ENCODE peak calls at places on chromosomes 4 and X, in six cellular contexts. One of them, this sample, is unnamed.

GRCh38 chr4:163492951-163493504 is 1.5 kb upstream of the TMA16 start:
- DNase-seq in CD4-positive, alpha-beta T cell: no peak
- DNase-seq in mesothelial cell of epicardium: no peak
- DNase-seq in T follicular helper cell: no peak
- DNase-seq in iris pigment epithelial cell: no peak
- DNase-seq in right atrium auricular region: no peak
- DNase-seq in this sample: no peak

GRCh38 chr4:152973614-152974200 is 37.6 kb downstream of the FHDC1 start:
- DNase-seq in CD4-positive, alpha-beta T cell: no peak
- DNase-seq in mesothelial cell of epicardium: no peak
- DNase-seq in T follicular helper cell: no peak
- DNase-seq in iris pigment epithelial cell: no peak
- DNase-seq in right atrium auricular region: no peak
- DNase-seq in this sample: no peak

GRCh38 chrX:94057385-94057784 is 383.4 kb downstream of the FAM133A start:
- DNase-seq in CD4-positive, alpha-beta T cell: no peak
- DNase-seq in mesothelial cell of epicardium: no peak
- DNase-seq in T follicular helper cell: no peak
- DNase-seq in iris pigment epithelial cell: peak; percentile 20
- DNase-seq in right atrium auricular region: no peak
- DNase-seq in this sample: no peak

GRCh38 chrX:154696328-154697045 is 43.1 kb upstream of the CTAG2 start:
- DNase-seq in CD4-positive, alpha-beta T cell: no peak
- DNase-seq in mesothelial cell of epicardium: no peak
- DNase-seq in T follicular helper cell: no peak
- DNase-seq in iris pigment epithelial cell: peak; percentile 81
- DNase-seq in right atrium auricular region: no peak
- DNase-seq in this sample: no peak

GRCh38 chrX:115531818-115532403 is 29.1 kb upstream of the PLS3 start:
- DNase-seq in CD4-positive, alpha-beta T cell: no peak
- DNase-seq in mesothelial cell of epicardium: no peak
- DNase-seq in T follicular helper cell: no peak
- DNase-seq in iris pigment epithelial cell: peak; percentile 67
- DNase-seq in right atrium auricular region: no peak
- DNase-seq in this sample: no peak

GRCh38 chr4:82652062-82652461 is 90.3 kb upstream of the TMEM150C start:
- DNase-seq in CD4-positive, alpha-beta T cell: no peak
- DNase-seq in mesothelial cell of epicardium: no peak
- DNase-seq in T follicular helper cell: no peak
- DNase-seq in iris pigment epithelial cell: peak; percentile 49
- DNase-seq in right atrium auricular region: no peak
- DNase-seq in this sample: no peak

GRCh38 chrX:106802388-106803275 is at the start of gene TBC1D8B:
- DNase-seq in CD4-positive, alpha-beta T cell: no peak
- DNase-seq in mesothelial cell of epicardium: peak; percentile 55
- DNase-seq in T follicular helper cell: peak; percentile 16
- DNase-seq in iris pigment epithelial cell: peak; percentile 92
- DNase-seq in right atrium auricular region: peak; percentile 83
- DNase-seq in this sample: peak; percentile 70

GRCh38 chr4:68963389-68963788 is 11.8 kb upstream of the UGT2A3 start:
- DNase-seq in CD4-positive, alpha-beta T cell: no peak
- DNase-seq in mesothelial cell of epicardium: peak; percentile 37
- DNase-seq in T follicular helper cell: no peak
- DNase-seq in iris pigment epithelial cell: no peak
- DNase-seq in right atrium auricular region: no peak
- DNase-seq in this sample: no peak

GRCh38 chrX:42096262-42096939 is 173.0 kb upstream of the CASK start:
- DNase-seq in CD4-positive, alpha-beta T cell: no peak
- DNase-seq in mesothelial cell of epicardium: no peak
- DNase-seq in T follicular helper cell: no peak
- DNase-seq in iris pigment epithelial cell: peak; percentile 95
- DNase-seq in right atrium auricular region: peak; percentile 78
- DNase-seq in this sample: peak; percentile 48

GRCh38 chr4:52914051-52914605 is 52.0 kb downstream of the RASL11B start:
- DNase-seq in CD4-positive, alpha-beta T cell: no peak
- DNase-seq in mesothelial cell of epicardium: no peak
- DNase-seq in T follicular helper cell: no peak
- DNase-seq in iris pigment epithelial cell: peak; percentile 75
- DNase-seq in right atrium auricular region: no peak
- DNase-seq in this sample: no peak

GRCh38 chr4:37684154-37684553 is 2.0 kb downstream of the RELL1 start:
- DNase-seq in CD4-positive, alpha-beta T cell: no peak
- DNase-seq in mesothelial cell of epicardium: no peak
- DNase-seq in T follicular helper cell: no peak
- DNase-seq in iris pigment epithelial cell: no peak
- DNase-seq in right atrium auricular region: no peak
- DNase-seq in this sample: no peak

GRCh38 chr4:149706942-149707341 is 108.7 kb downstream of the IQCM start:
- DNase-seq in CD4-positive, alpha-beta T cell: no peak
- DNase-seq in mesothelial cell of epicardium: no peak
- DNase-seq in T follicular helper cell: no peak
- DNase-seq in iris pigment epithelial cell: peak; percentile 50
- DNase-seq in right atrium auricular region: no peak
- DNase-seq in this sample: no peak

GRCh38 chr4:600850-601515 is 24.4 kb upstream of the PDE6B start:
- DNase-seq in CD4-positive, alpha-beta T cell: no peak
- DNase-seq in mesothelial cell of epicardium: no peak
- DNase-seq in T follicular helper cell: no peak
- DNase-seq in iris pigment epithelial cell: no peak
- DNase-seq in right atrium auricular region: no peak
- DNase-seq in this sample: no peak

GRCh38 chrX:64805683-64806082 is 170.6 kb downstream of the ZC4H2 start:
- DNase-seq in CD4-positive, alpha-beta T cell: no peak
- DNase-seq in mesothelial cell of epicardium: no peak
- DNase-seq in T follicular helper cell: no peak
- DNase-seq in iris pigment epithelial cell: no peak
- DNase-seq in right atrium auricular region: no peak
- DNase-seq in this sample: no peak

GRCh38 chr4:140609548-140610425 is 41.0 kb upstream of the UCP1 start:
- DNase-seq in CD4-positive, alpha-beta T cell: no peak
- DNase-seq in mesothelial cell of epicardium: no peak
- DNase-seq in T follicular helper cell: no peak
- DNase-seq in iris pigment epithelial cell: peak; percentile 50
- DNase-seq in right atrium auricular region: no peak
- DNase-seq in this sample: peak; percentile 11

GRCh38 chrX:40908026-40908425 is 172.7 kb upstream of the MED14 start:
- DNase-seq in CD4-positive, alpha-beta T cell: no peak
- DNase-seq in mesothelial cell of epicardium: no peak
- DNase-seq in T follicular helper cell: no peak
- DNase-seq in iris pigment epithelial cell: peak; percentile 47
- DNase-seq in right atrium auricular region: no peak
- DNase-seq in this sample: no peak

GRCh38 chrX:107673401-107673800 is 45.1 kb downstream of the PRPS1 start:
- DNase-seq in CD4-positive, alpha-beta T cell: no peak
- DNase-seq in mesothelial cell of epicardium: no peak
- DNase-seq in T follicular helper cell: no peak
- DNase-seq in iris pigment epithelial cell: no peak
- DNase-seq in right atrium auricular region: no peak
- DNase-seq in this sample: no peak

This sample was measured in AG09319.